ENCODE peak calls at places on chromosomes 12 and 14, in ten cellular contexts. R, F, M, E, Z, C, X, V, A and H are unnamed samples.

GRCh38 chr14:44339256-44339655 is 167.8 kb downstream of the FSCB start:
- DNase-seq in F (no peak), M (no peak), A (no peak), R (no peak), Z (no peak), X (no peak), C (no peak), V (peak), E (no peak), H (no peak)

GRCh38 chr12:80352476-80352875 is 91.6 kb upstream of the PTPRQ start:
- DNase-seq in R (no peak), C (no peak), E (no peak), M (no peak), A (no peak), V (peak), X (no peak), F (no peak), Z (no peak), H (no peak)

GRCh38 chr12:99824900-99825562 is 159.7 kb downstream of the ANKS1B start:
- DNase-seq in F (no peak), C (no peak), Z (no peak), M (no peak), A (no peak), V (no peak), R (no peak), E (no peak), X (no peak), H (no peak)

GRCh38 chr14:55129428-55130193 is 559 bp downstream of the LGALS3 start:
- DNase-seq in C (peak), F (peak), R (peak), Z (no peak), M (peak), A (peak), E (peak), V (peak), X (peak), H (peak)

GRCh38 chr14:81472096-81472800 is 61.4 kb downstream of the SEL1L start:
- DNase-seq in A (no peak), M (no peak), Z (no peak), E (no peak), V (peak), C (no peak), F (no peak), X (no peak), R (no peak), H (no peak)

GRCh38 chr14:63938198-63939005 is 85.6 kb downstream of the SYNE2 start:
- DNase-seq in F (no peak), M (no peak), A (no peak), C (no peak), E (no peak), X (peak), Z (peak), R (no peak), V (peak), H (peak)

GRCh38 chr14:60328588-60328987 is 79.6 kb downstream of the PPM1A start:
- DNase-seq in A (no peak), Z (no peak), E (no peak), C (no peak), X (no peak), F (no peak), V (no peak), M (peak), R (no peak), H (no peak)

GRCh38 chr14:92492261-92492660 is 21.3 kb upstream of the RIN3 start:
- DNase-seq in R (no peak), F (no peak), Z (no peak), M (no peak), C (no peak), E (no peak), V (no peak), X (no peak), A (no peak), H (no peak)

GRCh38 chr12:65229441-65229840 is 49.0 kb upstream of the MSRB3 start:
- DNase-seq in R (peak), A (no peak), X (no peak), C (no peak), F (no peak), E (no peak), V (peak), Z (no peak), M (no peak), H (no peak)

GRCh38 chr12:119486599-119487154 is 106.9 kb upstream of the TMEM233 start:
- DNase-seq in X (no peak), R (no peak), Z (no peak), M (peak), V (no peak), F (no peak), A (no peak), E (no peak), C (no peak), H (no peak)

GRCh38 chr12:106141003-106141402 is 2.2 kb upstream of the NUAK1 start:
- DNase-seq in A (peak), X (no peak), F (no peak), R (no peak), C (no peak), Z (no peak), V (no peak), M (peak), E (no peak), H (no peak)

GRCh38 chr12:106138646-106139421 is at the start of gene NUAK1:
- DNase-seq in M (peak), A (no peak), V (peak), F (no peak), E (no peak), X (peak), R (peak), C (peak), Z (no peak), H (peak)

GRCh38 chr12:106138279-106138645 is 492 bp downstream of the NUAK1 start:
- DNase-seq in R (no peak), Z (no peak), F (no peak), C (no peak), X (no peak), E (no peak), V (no peak), M (peak), A (no peak), H (peak)

GRCh38 chr12:106140223-106140986 is 1.7 kb upstream of the NUAK1 start:
- DNase-seq in A (peak), F (no peak), Z (no peak), C (peak), V (no peak), X (no peak), R (no peak), M (peak), E (no peak), H (no peak)

DNA sequence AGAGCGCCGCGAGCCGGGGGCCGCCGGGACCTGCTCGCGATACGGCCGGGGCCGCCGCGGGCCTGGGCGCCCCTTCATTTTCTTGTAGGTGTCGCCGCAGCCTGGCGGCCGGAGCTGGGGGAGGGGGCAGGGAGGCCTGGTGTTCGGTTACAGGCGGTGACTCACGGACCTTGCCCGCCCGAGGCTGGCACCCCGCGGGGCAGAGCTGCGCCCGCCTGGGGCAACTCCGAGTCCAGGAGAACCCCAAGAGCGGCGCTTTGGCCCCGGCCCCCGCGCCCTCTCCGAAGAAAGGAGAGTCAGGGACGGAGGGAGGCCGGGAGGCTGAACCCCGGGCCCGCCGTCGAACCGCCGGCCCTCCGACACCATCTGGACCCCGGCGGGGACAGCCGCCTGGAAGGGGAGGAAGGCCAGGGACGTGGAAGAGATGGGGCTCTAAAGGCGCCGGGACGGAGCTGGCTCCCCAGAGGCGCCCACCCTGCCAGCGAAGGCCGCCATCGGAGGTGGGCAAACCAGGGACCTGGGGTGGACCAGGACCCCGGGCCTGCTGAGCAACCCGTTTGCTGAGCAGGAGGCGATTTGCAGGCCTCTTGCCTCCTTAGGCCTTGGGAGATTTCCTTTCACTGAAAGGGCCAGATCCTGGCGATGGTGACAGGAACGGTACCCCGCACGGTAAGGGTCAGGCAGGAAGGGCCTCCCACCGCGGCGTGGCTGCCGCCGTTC is 828 bp upstream of the NUAK1 start:
- DNase-seq in V (peak), C (peak), X (peak), R (peak), M (peak), E (no peak), A (peak), F (no peak), Z (no peak), H (peak)
- TF ChIP-seq CTCF in V (peak), C (no peak), X (no peak), R (no peak), M (no peak), E (no peak), A (no peak), F (no peak), Z (no peak), H (no peak)

GRCh38 chr14:23521785-23522640 is 29.6 kb downstream of the ZFHX2 start:
- DNase-seq in C (no peak), M (no peak), Z (no peak), A (no peak), V (no peak), X (no peak), R (no peak), E (no peak), F (no peak), H (no peak)

GRCh38 chr14:23518716-23519115 is 32.8 kb downstream of the ZFHX2 start:
- DNase-seq in M (peak), V (no peak), A (no peak), F (no peak), R (no peak), X (no peak), Z (no peak), C (no peak), E (no peak), H (no peak)

GRCh38 chr14:23514009-23514962 is 37.3 kb downstream of the ZFHX2 start:
- DNase-seq in A (peak), Z (no peak), V (no peak), M (no peak), R (no peak), C (no peak), X (no peak), F (no peak), E (no peak), H (no peak)

GRCh38 chr14:23520899-23521521 is 30.6 kb downstream of the ZFHX2 start:
- DNase-seq in V (no peak), A (no peak), R (no peak), Z (no peak), X (no peak), F (no peak), E (no peak), M (no peak), C (no peak), H (no peak)

GRCh38 chr14:23517650-23518329 is 33.8 kb downstream of the ZFHX2 start:
- DNase-seq in M (no peak), F (no peak), R (no peak), X (no peak), C (no peak), Z (no peak), A (no peak), E (no peak), V (no peak), H (no peak)
- TF ChIP-seq CTCF in M (peak), F (no peak), R (no peak), X (no peak), C (no peak), Z (no peak), A (no peak), E (no peak), V (no peak), H (no peak)

DNA sequence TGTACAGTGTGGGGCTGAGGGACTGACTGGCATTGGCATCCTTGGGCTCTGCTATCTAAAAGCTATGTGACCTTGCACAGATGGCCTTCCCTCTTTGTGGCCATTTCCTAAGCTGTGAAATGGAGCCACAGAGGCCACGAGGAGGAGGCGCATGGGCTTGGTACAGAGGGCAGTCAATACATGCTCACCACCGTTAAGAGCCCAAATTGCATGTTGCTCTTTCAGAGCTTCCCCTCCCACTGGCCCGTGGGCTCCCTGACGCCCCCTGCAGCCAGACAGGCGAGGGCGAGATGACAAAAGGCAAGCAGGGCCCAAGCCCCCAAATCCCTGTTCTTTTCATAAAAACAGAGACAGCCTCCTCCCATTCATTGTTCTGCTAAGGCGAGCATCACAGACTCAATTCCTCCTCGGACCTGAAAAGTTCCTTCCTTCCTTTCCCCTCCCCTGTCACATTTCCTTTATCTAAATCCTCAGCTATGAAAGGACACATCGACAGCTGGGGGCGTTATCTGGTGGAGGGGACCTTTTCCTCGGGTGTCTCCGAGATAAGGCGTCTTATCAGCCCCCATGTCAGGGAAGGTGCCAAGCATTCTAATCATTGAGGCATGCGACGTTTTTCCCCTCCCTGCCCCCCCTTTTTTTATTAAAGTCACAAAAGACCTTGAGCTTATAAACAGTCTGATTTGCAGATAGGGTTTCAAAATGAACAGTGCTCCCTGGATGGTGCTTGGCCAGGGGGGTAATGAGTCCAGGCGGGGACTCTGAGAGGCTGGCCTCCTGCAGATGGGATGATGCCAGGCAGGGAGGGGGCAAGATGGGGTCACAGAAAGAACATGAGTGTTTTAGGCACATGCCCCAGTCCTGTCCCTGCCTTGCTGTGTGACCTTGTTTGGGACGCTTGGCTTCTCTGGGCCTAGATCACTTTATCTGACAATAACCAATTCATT is 26.4 kb downstream of the FAM222A start:
- DNase-seq in X (no peak), V (no peak), M (peak), F (no peak), C (peak), Z (no peak), R (no peak), A (no peak), E (no peak), H (peak)
- TF ChIP-seq CTCF in X (peak), V (peak), M (peak), F (no peak), C (no peak), Z (peak), R (peak), A (no peak), E (no peak), H (peak)

DNA sequence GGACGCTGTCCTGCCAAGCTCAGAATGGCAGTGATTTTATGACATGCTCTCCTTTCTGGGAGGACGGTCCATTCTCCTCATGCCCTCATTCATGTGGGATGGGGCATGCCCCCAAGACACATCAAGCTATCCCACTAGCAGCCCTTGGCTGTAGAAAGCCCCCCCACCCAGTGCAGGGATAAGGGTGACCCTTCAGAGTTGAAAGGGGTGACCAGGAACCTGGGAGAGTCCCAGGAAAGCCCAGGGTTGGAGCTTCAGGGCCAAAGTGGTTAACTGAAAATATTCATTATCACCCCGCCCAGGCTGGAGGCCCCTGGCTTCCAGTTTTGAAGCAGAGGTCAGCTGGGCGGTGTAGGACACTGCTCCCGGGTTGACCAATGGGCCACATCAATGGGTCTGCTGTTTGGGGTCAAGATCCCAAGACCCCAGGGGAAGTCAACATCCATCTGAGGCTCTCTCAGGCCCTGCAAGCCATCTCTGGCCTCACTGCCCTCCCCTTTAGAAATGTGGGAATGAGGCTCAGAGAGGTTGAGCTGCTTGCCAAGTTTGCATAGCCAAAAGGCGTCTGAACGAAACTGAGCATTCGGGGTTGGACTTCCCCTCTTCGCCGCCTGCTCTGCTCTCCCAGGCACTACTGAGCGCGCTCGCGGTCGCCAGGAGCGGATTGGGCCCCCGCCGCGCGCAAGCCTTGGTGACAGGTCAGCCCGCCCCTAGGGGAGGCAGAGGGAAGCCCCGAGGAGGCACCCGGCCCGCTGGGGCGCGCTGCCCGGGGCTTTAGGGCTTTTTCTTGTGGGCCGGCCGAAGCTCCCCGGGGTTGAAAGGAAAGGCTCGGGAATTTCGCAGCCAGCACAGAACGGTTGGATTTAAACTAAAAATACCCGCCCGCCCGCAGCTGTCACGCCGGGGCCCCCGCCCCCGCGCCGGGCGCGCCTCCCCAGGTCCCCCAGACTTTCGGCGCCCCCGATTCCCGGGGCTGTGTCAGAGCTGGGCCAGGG is 630 bp downstream of the SYNE3 start:
- DNase-seq in Z (no peak), X (peak), C (no peak), F (peak), A (peak), R (peak), M (peak), V (no peak), E (peak), H (peak)
- TF ChIP-seq CTCF in Z (no peak), X (peak), C (no peak), F (peak), A (no peak), R (peak), M (peak), V (peak), E (peak), H (peak)

GRCh38 chr14:101183376-101184103 is 280.0 kb upstream of the RTL1 start:
- DNase-seq in A (peak), F (no peak), Z (no peak), E (no peak), M (peak), V (no peak), R (peak), X (peak), C (peak), H (no peak)
- TF ChIP-seq CTCF in A (no peak), F (no peak), Z (peak), E (no peak), M (peak), V (peak), R (peak), X (no peak), C (peak), H (no peak)

GRCh38 chr14:102795060-102795925 is 18.0 kb downstream of the TRAF3 start:
- DNase-seq in R (peak), M (no peak), E (peak), A (no peak), V (peak), C (peak), F (peak), Z (no peak), X (no peak), H (peak)
- TF ChIP-seq CTCF in R (no peak), M (peak), E (no peak), A (no peak), V (peak), C (no peak), F (no peak), Z (peak), X (no peak), H (no peak)

GRCh38 chr12:124828264-124829007 is 35.2 kb downstream of the SCARB1 start:
- DNase-seq in A (no peak), M (peak), X (no peak), Z (peak), E (no peak), F (no peak), R (no peak), C (no peak), V (peak), H (no peak)

GRCh38 chr12:124831590-124831989 is 32.1 kb downstream of the SCARB1 start:
- DNase-seq in E (no peak), X (no peak), C (no peak), F (no peak), A (no peak), M (peak), V (no peak), Z (no peak), R (no peak), H (no peak)

GRCh38 chr12:124829008-124829707 is 34.5 kb downstream of the SCARB1 start:
- DNase-seq in V (peak), Z (peak), E (no peak), F (no peak), X (no peak), A (no peak), C (no peak), R (no peak), M (no peak), H (no peak)

GRCh38 chr12:124830306-124830705 is 33.4 kb downstream of the SCARB1 start:
- DNase-seq in E (no peak), R (no peak), F (no peak), A (no peak), C (no peak), V (no peak), M (no peak), X (no peak), Z (no peak), H (no peak)

GRCh38 chr12:124829708-124830304 is 33.9 kb downstream of the SCARB1 start:
- DNase-seq in A (no peak), E (no peak), Z (no peak), F (no peak), M (no peak), R (no peak), V (no peak), C (no peak), X (no peak), H (no peak)
- TF ChIP-seq CTCF in A (no peak), E (no peak), Z (no peak), F (no peak), M (no peak), R (no peak), V (no peak), C (no peak), X (no peak), H (no peak)